ENCODE peak calls at places on chromosomes 12 and 14, in five cellular contexts. H, I, L, M and Q are unnamed samples.
A peak's percentile ranks its signal among the peaks of the same experiment; 100 is the strongest.

GRCh38 chr12:96132819-96133218 is 61.4 kb upstream of the ELK3 start:
- DNase-seq in H (peak; percentile 70), I (no peak), L (no peak), M (no peak), Q (no peak)

GRCh38 chr12:93025145-93026103 is 96.3 kb upstream of the EEA1 start:
- DNase-seq in H (peak; percentile 68), I (no peak), L (no peak), M (peak; percentile 52), Q (no peak)

GRCh38 chr12:75658826-75659823 is 147.7 kb upstream of the KRR1 start:
- DNase-seq in H (no peak), I (no peak), L (no peak), M (no peak), Q (no peak)

GRCh38 chr14:71661441-71661840 is 270.8 kb upstream of the RGS6 start:
- DNase-seq in H (no peak), I (no peak), L (no peak), M (no peak), Q (no peak)

GRCh38 chr14:51726166-51726899 is 74.6 kb downstream of the FRMD6 start:
- DNase-seq in H (no peak), I (no peak), L (no peak), M (no peak), Q (no peak)

GRCh38 chr12:48969160-48969771 is 2.3 kb downstream of the WNT10B start:
- DNase-seq in H (no peak), I (no peak), L (no peak), M (no peak), Q (no peak)

GRCh38 chr12:6326316-6326959 is 15.4 kb downstream of the TNFRSF1A start:
- DNase-seq in H (no peak), I (no peak), L (no peak), M (peak; percentile 82), Q (peak; percentile 46)

GRCh38 chr14:50434530-50434929 is 37.8 kb upstream of the CDKL1 start:
- DNase-seq in H (no peak), I (no peak), L (no peak), M (no peak), Q (no peak)

GRCh38 chr12:47746523-47746922 is 12.2 kb downstream of the RAPGEF3 start:
- DNase-seq in H (no peak), I (no peak), L (no peak), M (no peak), Q (no peak)

GRCh38 chr12:55041651-55042050 is 21.9 kb downstream of the NEUROD4 start:
- DNase-seq in H (no peak), I (no peak), L (no peak), M (no peak), Q (no peak)

GRCh38 chr12:113846883-113847282 is 119.2 kb downstream of the RBM19 start:
- DNase-seq in H (no peak), I (no peak), L (no peak), M (no peak), Q (no peak)

GRCh38 chr14:92389598-92390126 is 66.7 kb downstream of the SLC24A4 start:
- DNase-seq in H (no peak), I (no peak), L (no peak), M (no peak), Q (no peak)

GRCh38 chr14:26008290-26008689 is 589.5 kb downstream of the NOVA1 start:
- DNase-seq in H (peak; percentile 2), I (no peak), L (no peak), M (no peak), Q (no peak)

GRCh38 chr12:29983917-29984316 is 200.2 kb upstream of the TMTC1 start:
- DNase-seq in H (no peak), I (no peak), L (no peak), M (no peak), Q (no peak)

GRCh38 chr12:25001311-25001710 is 52.4 kb upstream of the BCAT1 start:
- DNase-seq in H (no peak), I (no peak), L (no peak), M (no peak), Q (no peak)

GRCh38 chr14:79016828-79017505 is 846.8 kb downstream of the NRXN3 start:
- DNase-seq in H (no peak), I (no peak), L (no peak), M (no peak), Q (no peak)

GRCh38 chr14:81209187-81209836 is 11.4 kb downstream of the GTF2A1 start:
- DNase-seq in H (no peak), I (no peak), L (no peak), M (no peak), Q (no peak)

GRCh38 chr12:22318122-22318737 is 16.3 kb downstream of the ST8SIA1 start:
- DNase-seq in H (no peak), I (no peak), L (no peak), M (no peak), Q (no peak)